ENCODE peak calls at places on chromosome 2, in four cellular contexts. Y is naive B cell; U is cardiac muscle cell; K is stimulated activated CD8-positive, alpha-beta memory T cell treated with anti-CD3 and anti-CD28 coated beads, Interleukin-4, amount 100 ng/mL, for 48 hours. N is an unnamed sample.

GRCh38 chr2:159557437-159558034 is 58.8 kb downstream of the BAZ2B start:
- DNase-seq in Y (no peak), U (peak), K (no peak), N (no peak)

GRCh38 chr2:240208631-240209211 is 68.3 kb upstream of the OTOS start:
- DNase-seq in Y (no peak), U (no peak), K (no peak), N (no peak)

GRCh38 chr2:71843391-71843850 is 304.2 kb downstream of the CYP26B1 start:
- DNase-seq in Y (no peak), U (peak), K (no peak), N (no peak)

GRCh38 chr2:40164736-40165502 is 287.0 kb downstream of the SLC8A1 start:
- DNase-seq in Y (no peak), U (peak), K (no peak), N (no peak)

GRCh38 chr2:185142677-185143076 is 544.3 kb downstream of the ZNF804A start:
- DNase-seq in Y (no peak), U (no peak), K (no peak), N (no peak)

GRCh38 chr2:129821445-129821844 is 158.0 kb upstream of the RAB6C start:
- DNase-seq in Y (no peak), U (no peak), K (no peak), N (no peak)

GRCh38 chr2:142834003-142834402 is 43.5 kb upstream of the KYNU start:
- DNase-seq in Y (no peak), U (peak), K (no peak), N (no peak)

GRCh38 chr2:120722603-120723421 is 12.9 kb upstream of the GLI2 start:
- DNase-seq in Y (no peak), U (peak), K (no peak), N (no peak)

GRCh38 chr2:109403841-109404201 is 209.9 kb downstream of the SEPTIN10 start:
- DNase-seq in Y (no peak), U (no peak), K (peak), N (no peak)

GRCh38 chr2:241933175-241933911 is 63.8 kb downstream of the RTP5 start:
- DNase-seq in Y (no peak), U (peak), K (no peak), N (no peak)

GRCh38 chr2:182941121-182941713 is 74.8 kb upstream of the FRZB start:
- DNase-seq in Y (no peak), U (peak), K (no peak), N (no peak)